ENCODE peak calls at places on chromosomes 2 and 18, in eight cellular contexts. One of them, this sample, is unnamed.

GRCh38 chr2:112959109-112959591 is 18.7 kb upstream of the IL36G start:
- DNase-seq in transverse colon: no peak
- DNase-seq in activated T-helper 1 cell treated with Interleukin-2 at 50 U/mL for 16 hours: no peak
- DNase-seq in HuH-7.5: no peak
- DNase-seq in NCI-H1105: no peak
- DNase-seq in NCI-H1694 treated with DMSO at 0.1 percent for 48 hours: peak; percentile 24
- DNase-seq in stimulated activated CD8-positive, alpha-beta memory T cell treated with anti-CD3 and anti-CD28 coated beads, Interleukin-15, amount 100 ng/mL, for 24 hours: no peak
- DNase-seq in T-helper 1 cell: no peak
- DNase-seq in this sample: no peak

GRCh38 chr2:174717273-174717672 is 47.0 kb downstream of the CHRNA1 start:
- DNase-seq in transverse colon: no peak
- DNase-seq in activated T-helper 1 cell treated with Interleukin-2 at 50 U/mL for 16 hours: no peak
- DNase-seq in HuH-7.5: no peak
- DNase-seq in NCI-H1105: no peak
- DNase-seq in NCI-H1694 treated with DMSO at 0.1 percent for 48 hours: no peak
- DNase-seq in stimulated activated CD8-positive, alpha-beta memory T cell treated with anti-CD3 and anti-CD28 coated beads, Interleukin-15, amount 100 ng/mL, for 24 hours: no peak
- DNase-seq in T-helper 1 cell: no peak
- DNase-seq in this sample: no peak

GRCh38 chr2:176683565-176684210 is 414.4 kb downstream of the MTX2 start:
- DNase-seq in transverse colon: no peak
- DNase-seq in activated T-helper 1 cell treated with Interleukin-2 at 50 U/mL for 16 hours: no peak
- DNase-seq in HuH-7.5: no peak
- DNase-seq in NCI-H1105: no peak
- DNase-seq in NCI-H1694 treated with DMSO at 0.1 percent for 48 hours: no peak
- DNase-seq in stimulated activated CD8-positive, alpha-beta memory T cell treated with anti-CD3 and anti-CD28 coated beads, Interleukin-15, amount 100 ng/mL, for 24 hours: no peak
- DNase-seq in T-helper 1 cell: no peak
- DNase-seq in this sample: no peak

GRCh38 chr2:128625966-128626757 is 307.5 kb upstream of the HS6ST1 start:
- DNase-seq in transverse colon: no peak
- DNase-seq in activated T-helper 1 cell treated with Interleukin-2 at 50 U/mL for 16 hours: no peak
- DNase-seq in HuH-7.5: no peak
- DNase-seq in NCI-H1105: no peak
- DNase-seq in NCI-H1694 treated with DMSO at 0.1 percent for 48 hours: no peak
- DNase-seq in stimulated activated CD8-positive, alpha-beta memory T cell treated with anti-CD3 and anti-CD28 coated beads, Interleukin-15, amount 100 ng/mL, for 24 hours: no peak
- DNase-seq in T-helper 1 cell: no peak
- DNase-seq in this sample: no peak

GRCh38 chr18:37902344-37902743 is 336.7 kb upstream of the CELF4 start:
- DNase-seq in transverse colon: no peak
- DNase-seq in activated T-helper 1 cell treated with Interleukin-2 at 50 U/mL for 16 hours: no peak
- DNase-seq in HuH-7.5: no peak
- DNase-seq in NCI-H1105: no peak
- DNase-seq in NCI-H1694 treated with DMSO at 0.1 percent for 48 hours: no peak
- DNase-seq in stimulated activated CD8-positive, alpha-beta memory T cell treated with anti-CD3 and anti-CD28 coated beads, Interleukin-15, amount 100 ng/mL, for 24 hours: no peak
- DNase-seq in T-helper 1 cell: no peak
- DNase-seq in this sample: no peak

GRCh38 chr2:191701696-191702095 is 23.8 kb downstream of the NABP1 start:
- DNase-seq in transverse colon: no peak
- DNase-seq in activated T-helper 1 cell treated with Interleukin-2 at 50 U/mL for 16 hours: no peak
- DNase-seq in HuH-7.5: no peak
- DNase-seq in NCI-H1105: no peak
- DNase-seq in NCI-H1694 treated with DMSO at 0.1 percent for 48 hours: no peak
- DNase-seq in stimulated activated CD8-positive, alpha-beta memory T cell treated with anti-CD3 and anti-CD28 coated beads, Interleukin-15, amount 100 ng/mL, for 24 hours: no peak
- DNase-seq in T-helper 1 cell: no peak
- DNase-seq in this sample: no peak

GRCh38 chr2:111662771-111663470 is 221.1 kb downstream of the ANAPC1 start:
- DNase-seq in transverse colon: peak; percentile 25
- DNase-seq in activated T-helper 1 cell treated with Interleukin-2 at 50 U/mL for 16 hours: no peak
- DNase-seq in HuH-7.5: no peak
- DNase-seq in NCI-H1105: no peak
- DNase-seq in NCI-H1694 treated with DMSO at 0.1 percent for 48 hours: no peak
- DNase-seq in stimulated activated CD8-positive, alpha-beta memory T cell treated with anti-CD3 and anti-CD28 coated beads, Interleukin-15, amount 100 ng/mL, for 24 hours: no peak
- DNase-seq in T-helper 1 cell: no peak
- DNase-seq in this sample: no peak

GRCh38 chr2:16475581-16475980 is 190.1 kb downstream of the CYRIA start:
- DNase-seq in transverse colon: no peak
- DNase-seq in activated T-helper 1 cell treated with Interleukin-2 at 50 U/mL for 16 hours: no peak
- DNase-seq in HuH-7.5: no peak
- DNase-seq in NCI-H1105: no peak
- DNase-seq in NCI-H1694 treated with DMSO at 0.1 percent for 48 hours: no peak
- DNase-seq in stimulated activated CD8-positive, alpha-beta memory T cell treated with anti-CD3 and anti-CD28 coated beads, Interleukin-15, amount 100 ng/mL, for 24 hours: no peak
- DNase-seq in T-helper 1 cell: no peak
- DNase-seq in this sample: no peak

GRCh38 chr2:198930170-198930569 is 527.6 kb downstream of the SATB2 start:
- DNase-seq in transverse colon: no peak
- DNase-seq in activated T-helper 1 cell treated with Interleukin-2 at 50 U/mL for 16 hours: no peak
- DNase-seq in HuH-7.5: no peak
- DNase-seq in NCI-H1105: no peak
- DNase-seq in NCI-H1694 treated with DMSO at 0.1 percent for 48 hours: no peak
- DNase-seq in stimulated activated CD8-positive, alpha-beta memory T cell treated with anti-CD3 and anti-CD28 coated beads, Interleukin-15, amount 100 ng/mL, for 24 hours: no peak
- DNase-seq in T-helper 1 cell: no peak
- DNase-seq in this sample: no peak

GRCh38 chr2:86584164-86584913 is 21.1 kb upstream of the CHMP3 start:
- DNase-seq in transverse colon: no peak
- DNase-seq in activated T-helper 1 cell treated with Interleukin-2 at 50 U/mL for 16 hours: no peak
- DNase-seq in HuH-7.5: no peak
- DNase-seq in NCI-H1105: no peak
- DNase-seq in NCI-H1694 treated with DMSO at 0.1 percent for 48 hours: no peak
- DNase-seq in stimulated activated CD8-positive, alpha-beta memory T cell treated with anti-CD3 and anti-CD28 coated beads, Interleukin-15, amount 100 ng/mL, for 24 hours: no peak
- DNase-seq in T-helper 1 cell: no peak
- DNase-seq in this sample: no peak

GRCh38 chr2:173590278-173590811 is 235.7 kb downstream of the CDCA7 start:
- DNase-seq in transverse colon: no peak
- DNase-seq in activated T-helper 1 cell treated with Interleukin-2 at 50 U/mL for 16 hours: no peak
- DNase-seq in HuH-7.5: no peak
- DNase-seq in NCI-H1105: peak; percentile 90
- DNase-seq in NCI-H1694 treated with DMSO at 0.1 percent for 48 hours: peak; percentile 26
- DNase-seq in stimulated activated CD8-positive, alpha-beta memory T cell treated with anti-CD3 and anti-CD28 coated beads, Interleukin-15, amount 100 ng/mL, for 24 hours: no peak
- DNase-seq in T-helper 1 cell: no peak
- DNase-seq in this sample: peak; percentile 97

GRCh38 chr18:49548266-49548665 is 13.6 kb upstream of the LIPG start:
- DNase-seq in transverse colon: no peak
- DNase-seq in activated T-helper 1 cell treated with Interleukin-2 at 50 U/mL for 16 hours: no peak
- DNase-seq in HuH-7.5: no peak
- DNase-seq in NCI-H1105: no peak
- DNase-seq in NCI-H1694 treated with DMSO at 0.1 percent for 48 hours: no peak
- DNase-seq in stimulated activated CD8-positive, alpha-beta memory T cell treated with anti-CD3 and anti-CD28 coated beads, Interleukin-15, amount 100 ng/mL, for 24 hours: no peak
- DNase-seq in T-helper 1 cell: no peak
- DNase-seq in this sample: no peak

GRCh38 chr2:10486601-10487079 is 38.5 kb upstream of the ODC1 start:
- DNase-seq in transverse colon: peak; percentile 86
- DNase-seq in activated T-helper 1 cell treated with Interleukin-2 at 50 U/mL for 16 hours: no peak
- DNase-seq in HuH-7.5: no peak
- DNase-seq in NCI-H1105: no peak
- DNase-seq in NCI-H1694 treated with DMSO at 0.1 percent for 48 hours: no peak
- DNase-seq in stimulated activated CD8-positive, alpha-beta memory T cell treated with anti-CD3 and anti-CD28 coated beads, Interleukin-15, amount 100 ng/mL, for 24 hours: no peak
- DNase-seq in T-helper 1 cell: no peak
- DNase-seq in this sample: no peak

GRCh38 chr2:166957686-166958085 is 69.4 kb downstream of the XIRP2 start:
- DNase-seq in transverse colon: no peak
- DNase-seq in activated T-helper 1 cell treated with Interleukin-2 at 50 U/mL for 16 hours: no peak
- DNase-seq in HuH-7.5: peak; percentile 25
- DNase-seq in NCI-H1105: no peak
- DNase-seq in NCI-H1694 treated with DMSO at 0.1 percent for 48 hours: no peak
- DNase-seq in stimulated activated CD8-positive, alpha-beta memory T cell treated with anti-CD3 and anti-CD28 coated beads, Interleukin-15, amount 100 ng/mL, for 24 hours: no peak
- DNase-seq in T-helper 1 cell: no peak
- DNase-seq in this sample: no peak

GRCh38 chr2:103284750-103285149 is 522.9 kb downstream of the TMEM182 start:
- DNase-seq in transverse colon: no peak
- DNase-seq in activated T-helper 1 cell treated with Interleukin-2 at 50 U/mL for 16 hours: no peak
- DNase-seq in HuH-7.5: no peak
- DNase-seq in NCI-H1105: no peak
- DNase-seq in NCI-H1694 treated with DMSO at 0.1 percent for 48 hours: no peak
- DNase-seq in stimulated activated CD8-positive, alpha-beta memory T cell treated with anti-CD3 and anti-CD28 coated beads, Interleukin-15, amount 100 ng/mL, for 24 hours: no peak
- DNase-seq in T-helper 1 cell: no peak
- DNase-seq in this sample: no peak

GRCh38 chr2:14676371-14676770 is 43.9 kb downstream of the LRATD1 start:
- DNase-seq in transverse colon: no peak
- DNase-seq in activated T-helper 1 cell treated with Interleukin-2 at 50 U/mL for 16 hours: no peak
- DNase-seq in HuH-7.5: no peak
- DNase-seq in NCI-H1105: no peak
- DNase-seq in NCI-H1694 treated with DMSO at 0.1 percent for 48 hours: no peak
- DNase-seq in stimulated activated CD8-positive, alpha-beta memory T cell treated with anti-CD3 and anti-CD28 coated beads, Interleukin-15, amount 100 ng/mL, for 24 hours: no peak
- DNase-seq in T-helper 1 cell: no peak
- DNase-seq in this sample: no peak

GRCh38 chr2:65598240-65598639 is 165.8 kb upstream of the SPRED2 start:
- DNase-seq in transverse colon: no peak
- DNase-seq in activated T-helper 1 cell treated with Interleukin-2 at 50 U/mL for 16 hours: no peak
- DNase-seq in HuH-7.5: no peak
- DNase-seq in NCI-H1105: no peak
- DNase-seq in NCI-H1694 treated with DMSO at 0.1 percent for 48 hours: no peak
- DNase-seq in stimulated activated CD8-positive, alpha-beta memory T cell treated with anti-CD3 and anti-CD28 coated beads, Interleukin-15, amount 100 ng/mL, for 24 hours: no peak
- DNase-seq in T-helper 1 cell: no peak
- DNase-seq in this sample: no peak

GRCh38 chr2:238771193-238771592 is 76.7 kb upstream of the TWIST2 start:
- DNase-seq in transverse colon: no peak
- DNase-seq in activated T-helper 1 cell treated with Interleukin-2 at 50 U/mL for 16 hours: no peak
- DNase-seq in HuH-7.5: no peak
- DNase-seq in NCI-H1105: no peak
- DNase-seq in NCI-H1694 treated with DMSO at 0.1 percent for 48 hours: peak; percentile 25
- DNase-seq in stimulated activated CD8-positive, alpha-beta memory T cell treated with anti-CD3 and anti-CD28 coated beads, Interleukin-15, amount 100 ng/mL, for 24 hours: no peak
- DNase-seq in T-helper 1 cell: no peak
- DNase-seq in this sample: no peak

GRCh38 chr2:240974771-240975572 is 23.4 kb upstream of the SNED1 start:
- DNase-seq in transverse colon: no peak
- DNase-seq in activated T-helper 1 cell treated with Interleukin-2 at 50 U/mL for 16 hours: no peak
- DNase-seq in HuH-7.5: no peak
- DNase-seq in NCI-H1105: no peak
- DNase-seq in NCI-H1694 treated with DMSO at 0.1 percent for 48 hours: no peak
- DNase-seq in stimulated activated CD8-positive, alpha-beta memory T cell treated with anti-CD3 and anti-CD28 coated beads, Interleukin-15, amount 100 ng/mL, for 24 hours: no peak
- DNase-seq in T-helper 1 cell: no peak
- DNase-seq in this sample: no peak

GRCh38 chr2:39121523-39122063 is 742 bp upstream of the SOS1 start:
- DNase-seq in transverse colon: no peak
- DNase-seq in activated T-helper 1 cell treated with Interleukin-2 at 50 U/mL for 16 hours: no peak
- DNase-seq in HuH-7.5: no peak
- DNase-seq in NCI-H1105: no peak
- DNase-seq in NCI-H1694 treated with DMSO at 0.1 percent for 48 hours: no peak
- DNase-seq in stimulated activated CD8-positive, alpha-beta memory T cell treated with anti-CD3 and anti-CD28 coated beads, Interleukin-15, amount 100 ng/mL, for 24 hours: no peak
- DNase-seq in T-helper 1 cell: no peak
- DNase-seq in this sample: no peak

GRCh38 chr18:35695803-35696202 is 114.3 kb downstream of the GALNT1 start:
- DNase-seq in transverse colon: no peak
- DNase-seq in activated T-helper 1 cell treated with Interleukin-2 at 50 U/mL for 16 hours: no peak
- DNase-seq in HuH-7.5: no peak
- DNase-seq in NCI-H1105: peak; percentile 34
- DNase-seq in NCI-H1694 treated with DMSO at 0.1 percent for 48 hours: no peak
- DNase-seq in stimulated activated CD8-positive, alpha-beta memory T cell treated with anti-CD3 and anti-CD28 coated beads, Interleukin-15, amount 100 ng/mL, for 24 hours: no peak
- DNase-seq in T-helper 1 cell: no peak
- DNase-seq in this sample: peak; percentile 10

GRCh38 chr2:201070966-201071304 is 536 bp downstream of the HYCC2 start:
- DNase-seq in transverse colon: no peak
- DNase-seq in activated T-helper 1 cell treated with Interleukin-2 at 50 U/mL for 16 hours: no peak
- DNase-seq in HuH-7.5: no peak
- DNase-seq in NCI-H1105: no peak
- DNase-seq in NCI-H1694 treated with DMSO at 0.1 percent for 48 hours: peak; percentile 17
- DNase-seq in stimulated activated CD8-positive, alpha-beta memory T cell treated with anti-CD3 and anti-CD28 coated beads, Interleukin-15, amount 100 ng/mL, for 24 hours: no peak
- DNase-seq in T-helper 1 cell: no peak
- DNase-seq in this sample: peak; percentile 6

GRCh38 chr2:231985823-231986261 is 24.3 kb downstream of the DIS3L2 start:
- DNase-seq in transverse colon: no peak
- DNase-seq in activated T-helper 1 cell treated with Interleukin-2 at 50 U/mL for 16 hours: no peak
- DNase-seq in HuH-7.5: no peak
- DNase-seq in NCI-H1105: no peak
- DNase-seq in NCI-H1694 treated with DMSO at 0.1 percent for 48 hours: no peak
- DNase-seq in stimulated activated CD8-positive, alpha-beta memory T cell treated with anti-CD3 and anti-CD28 coated beads, Interleukin-15, amount 100 ng/mL, for 24 hours: no peak
- DNase-seq in T-helper 1 cell: no peak
- DNase-seq in this sample: no peak

GRCh38 chr2:190693533-190694226 is 44.8 kb downstream of the NAB1 start:
- DNase-seq in transverse colon: no peak
- DNase-seq in activated T-helper 1 cell treated with Interleukin-2 at 50 U/mL for 16 hours: no peak
- DNase-seq in HuH-7.5: no peak
- DNase-seq in NCI-H1105: no peak
- DNase-seq in NCI-H1694 treated with DMSO at 0.1 percent for 48 hours: peak; percentile 14
- DNase-seq in stimulated activated CD8-positive, alpha-beta memory T cell treated with anti-CD3 and anti-CD28 coated beads, Interleukin-15, amount 100 ng/mL, for 24 hours: no peak
- DNase-seq in T-helper 1 cell: no peak
- DNase-seq in this sample: peak; percentile 16

GRCh38 chr2:161424992-161425391 is 8.9 kb downstream of the TBR1 start:
- DNase-seq in transverse colon: no peak
- DNase-seq in activated T-helper 1 cell treated with Interleukin-2 at 50 U/mL for 16 hours: no peak
- DNase-seq in HuH-7.5: no peak
- DNase-seq in NCI-H1105: no peak
- DNase-seq in NCI-H1694 treated with DMSO at 0.1 percent for 48 hours: no peak
- DNase-seq in stimulated activated CD8-positive, alpha-beta memory T cell treated with anti-CD3 and anti-CD28 coated beads, Interleukin-15, amount 100 ng/mL, for 24 hours: no peak
- DNase-seq in T-helper 1 cell: no peak
- DNase-seq in this sample: no peak

GRCh38 chr2:207183506-207183905 is 17.8 kb upstream of the KLF7 start:
- DNase-seq in transverse colon: no peak
- DNase-seq in activated T-helper 1 cell treated with Interleukin-2 at 50 U/mL for 16 hours: no peak
- DNase-seq in HuH-7.5: no peak
- DNase-seq in NCI-H1105: no peak
- DNase-seq in NCI-H1694 treated with DMSO at 0.1 percent for 48 hours: no peak
- DNase-seq in stimulated activated CD8-positive, alpha-beta memory T cell treated with anti-CD3 and anti-CD28 coated beads, Interleukin-15, amount 100 ng/mL, for 24 hours: no peak
- DNase-seq in T-helper 1 cell: no peak
- DNase-seq in this sample: no peak

This sample was measured in NCI-H446.